ENCODE peak calls at places on chromosomes 7 and 10, in six cellular contexts. S is endothelial cell, E is heart right ventricle, F is mesothelial cell of epicardium, R is dorsolateral prefrontal cortex, X is GM12865. J is an unnamed sample.
A peak's percentile ranks its signal among the peaks of the same experiment; 100 is the strongest.

GRCh38 chr7:127152423-127152822 is 100.3 kb downstream of the GRM8 start:
- DNase-seq in X (no peak), S (no peak), R (no peak), E (no peak), F (no peak), J (no peak)

GRCh38 chr7:29989257-29989995 is at the start of gene SCRN1:
- DNase-seq in S (peak; percentile 53), R (peak; percentile 52), F (peak; percentile 49), X (peak; percentile 78), E (peak; percentile 13), J (peak; percentile 65)

GRCh38 chr7:118872568-118872967 is 648.1 kb downstream of the ANKRD7 start:
- DNase-seq in F (no peak), E (no peak), S (no peak), R (no peak), X (no peak), J (no peak)

GRCh38 chr7:41900532-41900931 is 197.6 kb upstream of the INHBA start:
- DNase-seq in S (no peak), X (no peak), F (no peak), E (no peak), R (no peak), J (no peak)

GRCh38 chr7:144048648-144049047 is at the start of gene OR2A5:
- DNase-seq in F (no peak), S (no peak), X (no peak), E (no peak), R (no peak), J (no peak)

GRCh38 chr10:87504307-87504666 is 406 bp upstream of the MINPP1 start:
- DNase-seq in X (no peak), S (no peak), F (no peak), R (no peak), E (no peak), J (no peak)

GRCh38 chr7:40499718-40500117 is 364.9 kb downstream of the SUGCT start:
- DNase-seq in X (no peak), E (no peak), R (no peak), S (no peak), F (no peak), J (no peak)

GRCh38 chr7:101023839-101024238 is 4.0 kb downstream of the MUC17 start:
- DNase-seq in X (no peak), F (no peak), E (no peak), S (no peak), R (no peak), J (no peak)

DNA sequence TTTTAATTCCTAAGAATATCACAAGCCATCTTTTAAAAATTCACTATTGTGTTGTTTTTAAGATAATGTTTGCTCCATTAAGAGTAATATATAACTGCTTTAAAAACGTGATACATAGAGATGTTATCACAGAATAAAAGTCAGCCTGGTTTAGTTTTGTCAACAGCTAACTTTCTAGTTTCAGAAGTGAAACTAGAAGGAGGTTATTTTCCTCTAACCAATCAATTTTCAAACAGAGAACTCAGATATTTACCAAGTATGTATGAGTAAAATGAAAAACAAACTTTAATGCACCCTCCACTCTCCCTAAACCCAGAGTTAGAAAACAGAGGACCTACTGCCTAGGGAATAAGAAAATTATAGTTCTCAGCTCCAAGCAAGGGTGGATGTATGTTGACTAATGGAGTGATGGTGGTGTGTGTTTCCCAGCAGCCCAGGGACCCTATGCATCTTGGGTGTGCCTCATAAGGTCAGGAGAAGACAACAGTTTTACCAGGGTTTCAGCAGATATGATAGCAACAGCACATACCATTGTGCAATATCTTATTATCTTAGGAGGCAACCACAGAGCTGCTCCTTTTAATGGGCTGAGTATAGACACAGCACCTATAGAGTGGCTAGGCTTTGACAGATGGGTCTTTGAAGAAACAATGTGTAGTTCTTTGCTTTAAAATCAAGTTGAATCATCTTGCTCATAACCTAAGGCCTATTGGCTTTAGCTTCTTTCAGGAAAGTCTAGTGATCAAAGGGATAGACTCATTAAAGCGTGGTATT is 58.4 kb downstream of the PTPRZ1 start:
- DNase-seq in R (no peak), X (no peak), F (no peak), S (no peak), E (no peak), J (no peak)
- TF ChIP-seq CTCF in R (no peak), X (no peak), F (no peak), S (no peak), E (no peak), J (no peak)

GRCh38 chr10:35480150-35480549 is 125.0 kb upstream of the GJD4 start:
- DNase-seq in X (no peak), E (no peak), R (no peak), S (no peak), F (no peak), J (no peak)
- TF ChIP-seq CTCF in X (no peak), E (no peak), R (no peak), S (no peak), F (no peak), J (no peak)

GRCh38 chr10:95208702-95209391 is 14.8 kb downstream of the ACSM6 start:
- DNase-seq in R (no peak), F (no peak), E (no peak), X (no peak), S (no peak), J (no peak)
- TF ChIP-seq CTCF in R (peak; percentile 16), F (peak; percentile 40), E (peak; percentile 48), X (no peak), S (peak; percentile 39), J (peak; percentile 24)

GRCh38 chr7:50212666-50213621 is 91.6 kb upstream of the IKZF1 start:
- DNase-seq in R (no peak), F (no peak), S (no peak), E (no peak), X (no peak), J (no peak)
- TF ChIP-seq CTCF in R (no peak), F (no peak), S (no peak), E (no peak), X (peak; percentile 9), J (no peak)

GRCh38 chr10:70671619-70672164 is 614 bp upstream of the ADAMTS14 start:
- DNase-seq in X (no peak), F (no peak), R (no peak), S (no peak), E (no peak), J (no peak)
- TF ChIP-seq CTCF in X (no peak), F (no peak), R (no peak), S (no peak), E (no peak), J (no peak)

GRCh38 chr10:102117391-102118159 is 2.6 kb downstream of the LDB1 start:
- DNase-seq in S (peak; percentile 42), X (peak; percentile 56), R (peak; percentile 86), F (peak; percentile 61), E (peak; percentile 89), J (no peak)
- TF ChIP-seq CTCF in S (no peak), X (no peak), R (peak; percentile 6), F (no peak), E (no peak), J (no peak)

GRCh38 chr10:91208645-91209044 is 11.8 kb upstream of the PCGF5 start:
- DNase-seq in S (no peak), F (no peak), R (no peak), X (no peak), E (no peak), J (no peak)
- TF ChIP-seq CTCF in S (no peak), F (no peak), R (no peak), X (no peak), E (no peak), J (no peak)